ENCODE peak calls at places on chromosomes 5 and 9, in five cellular contexts. One of them, this sample, is unnamed.

GRCh38 chr5:177141496-177141895 is 7.9 kb downstream of the NSD1 start:
- DNase-seq in fibroblast of the aortic adventitia: no peak
- DNase-seq in AG04449: no peak
- DNase-seq in lung: no peak
- DNase-seq in lower leg skin: no peak
- DNase-seq in this sample: no peak

GRCh38 chr9:3912260-3912659 is 386.5 kb upstream of the RFX3 start:
- DNase-seq in lower leg skin: no peak
- DNase-seq in fibroblast of the aortic adventitia: peak; percentile 63
- DNase-seq in lung: no peak
- DNase-seq in AG04449: no peak
- DNase-seq in this sample: no peak

GRCh38 chr9:92608221-92609141 is 61.5 kb downstream of the IPPK start:
- DNase-seq in fibroblast of the aortic adventitia: peak; percentile 41
- DNase-seq in lung: no peak
- DNase-seq in lower leg skin: no peak
- DNase-seq in AG04449: no peak
- DNase-seq in this sample: no peak

GRCh38 chr9:109914280-109915027 is 134.5 kb downstream of the PALM2AKAP2 start:
- DNase-seq in fibroblast of the aortic adventitia: peak; percentile 94
- DNase-seq in AG04449: peak; percentile 79
- DNase-seq in lung: no peak
- DNase-seq in lower leg skin: no peak
- DNase-seq in this sample: no peak

GRCh38 chr5:32842798-32843531 is 131.8 kb downstream of the NPR3 start:
- DNase-seq in lower leg skin: peak; percentile 21
- DNase-seq in lung: no peak
- DNase-seq in fibroblast of the aortic adventitia: no peak
- DNase-seq in AG04449: no peak
- DNase-seq in this sample: peak; percentile 90

GRCh38 chr9:134314950-134315715 is 11.1 kb upstream of the RXRA start:
- DNase-seq in fibroblast of the aortic adventitia: no peak
- DNase-seq in lung: no peak
- DNase-seq in AG04449: no peak
- DNase-seq in lower leg skin: no peak
- DNase-seq in this sample: no peak

GRCh38 chr5:150422758-150423157 is 10.0 kb upstream of the CD74 start:
- DNase-seq in lung: no peak
- DNase-seq in fibroblast of the aortic adventitia: no peak
- DNase-seq in AG04449: no peak
- DNase-seq in lower leg skin: no peak
- DNase-seq in this sample: no peak

GRCh38 chr9:125966456-125966855 is 219.3 kb downstream of the PBX3 start:
- DNase-seq in fibroblast of the aortic adventitia: no peak
- DNase-seq in AG04449: no peak
- DNase-seq in lung: no peak
- DNase-seq in lower leg skin: no peak
- DNase-seq in this sample: no peak

GRCh38 chr9:69379250-69379982 is 54.4 kb downstream of the ENTREP1 start:
- DNase-seq in lower leg skin: no peak
- DNase-seq in fibroblast of the aortic adventitia: peak; percentile 35
- DNase-seq in AG04449: no peak
- DNase-seq in lung: no peak
- DNase-seq in this sample: peak; percentile 77

GRCh38 chr9:116073826-116074225 is 79.8 kb upstream of the PAPPA start:
- DNase-seq in lung: no peak
- DNase-seq in lower leg skin: no peak
- DNase-seq in AG04449: no peak
- DNase-seq in fibroblast of the aortic adventitia: peak; percentile 73
- DNase-seq in this sample: peak; percentile 54

GRCh38 chr5:180670586-180671359 is 21.4 kb upstream of the FLT4 start:
- DNase-seq in fibroblast of the aortic adventitia: peak; percentile 39
- DNase-seq in lung: peak; percentile 36
- DNase-seq in lower leg skin: peak; percentile 18
- DNase-seq in AG04449: no peak
- DNase-seq in this sample: peak; percentile 70

GRCh38 chr5:12354686-12355085 is 450.4 kb upstream of the CTNND2 start:
- DNase-seq in AG04449: no peak
- DNase-seq in lower leg skin: no peak
- DNase-seq in lung: no peak
- DNase-seq in fibroblast of the aortic adventitia: no peak
- DNase-seq in this sample: no peak

GRCh38 chr9:93184439-93185221 is 691 bp downstream of the WNK2 start:
- DNase-seq in fibroblast of the aortic adventitia: no peak
- DNase-seq in lower leg skin: no peak
- DNase-seq in AG04449: no peak
- DNase-seq in lung: no peak
- DNase-seq in this sample: no peak

GRCh38 chr5:118008779-118009178 is 979.6 kb downstream of the DTWD2 start:
- DNase-seq in lung: no peak
- DNase-seq in lower leg skin: no peak
- DNase-seq in AG04449: no peak
- DNase-seq in fibroblast of the aortic adventitia: no peak
- DNase-seq in this sample: no peak

GRCh38 chr5:115542651-115543364 is 1.8 kb downstream of the FEM1C start:
- DNase-seq in fibroblast of the aortic adventitia: no peak
- DNase-seq in AG04449: no peak
- DNase-seq in lower leg skin: no peak
- DNase-seq in lung: no peak
- DNase-seq in this sample: peak; percentile 65

GRCh38 chr9:27535701-27536118 is 6.1 kb upstream of the MOB3B start:
- DNase-seq in lung: no peak
- DNase-seq in fibroblast of the aortic adventitia: no peak
- DNase-seq in AG04449: no peak
- DNase-seq in lower leg skin: no peak
- DNase-seq in this sample: peak; percentile 57

GRCh38 chr5:160119905-160120266 is 636 bp upstream of the PWWP2A start:
- DNase-seq in AG04449: no peak
- DNase-seq in lung: no peak
- DNase-seq in lower leg skin: no peak
- DNase-seq in fibroblast of the aortic adventitia: no peak
- DNase-seq in this sample: no peak
- TF ChIP-seq CTCF in AG04449: no peak
- TF ChIP-seq CTCF in lung: no peak
- TF ChIP-seq CTCF in lower leg skin: no peak
- TF ChIP-seq CTCF in fibroblast of the aortic adventitia: peak; percentile 49
- TF ChIP-seq CTCF in this sample: peak; percentile 2

GRCh38 chr9:81980568-81980967 is 8.0 kb upstream of the SPATA31D1 start:
- DNase-seq in fibroblast of the aortic adventitia: peak; percentile 9
- DNase-seq in lower leg skin: no peak
- DNase-seq in AG04449: no peak
- DNase-seq in lung: no peak
- DNase-seq in this sample: no peak

GRCh38 chr9:81986051-81986450 is 2.5 kb upstream of the SPATA31D1 start:
- DNase-seq in lower leg skin: no peak
- DNase-seq in fibroblast of the aortic adventitia: no peak
- DNase-seq in lung: no peak
- DNase-seq in AG04449: no peak
- DNase-seq in this sample: peak; percentile 39

GRCh38 chr9:81981881-81982280 is 6.7 kb upstream of the SPATA31D1 start:
- DNase-seq in lower leg skin: no peak
- DNase-seq in lung: no peak
- DNase-seq in AG04449: no peak
- DNase-seq in fibroblast of the aortic adventitia: no peak
- DNase-seq in this sample: no peak

GRCh38 chr9:81989700-81990099 is 1.1 kb downstream of the SPATA31D1 start:
- DNase-seq in lung: no peak
- DNase-seq in lower leg skin: no peak
- DNase-seq in fibroblast of the aortic adventitia: no peak
- DNase-seq in AG04449: no peak
- DNase-seq in this sample: no peak

DNA sequence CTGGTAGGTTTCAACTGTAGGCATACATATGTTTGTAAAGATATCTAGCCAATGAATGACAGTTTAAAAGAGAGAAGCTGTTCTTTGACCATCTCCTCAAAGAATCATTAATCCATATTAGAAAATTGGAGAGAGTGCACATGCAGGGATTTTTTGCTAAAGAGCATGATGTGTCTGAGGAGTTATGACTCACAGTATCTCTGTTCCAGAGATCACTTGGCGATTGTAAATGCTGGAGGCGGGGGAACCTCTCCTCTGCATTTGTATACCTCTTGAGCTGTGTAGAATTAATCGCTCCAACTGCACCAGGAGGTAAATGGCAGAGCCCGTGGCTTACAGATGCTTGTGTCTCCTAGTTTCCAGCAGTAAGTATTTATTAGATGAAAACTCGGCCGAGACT is 3.7 kb upstream of the SPATA31D1 start:
- DNase-seq in AG04449: no peak
- DNase-seq in lower leg skin: no peak
- DNase-seq in lung: no peak
- DNase-seq in fibroblast of the aortic adventitia: peak; percentile 22
- DNase-seq in this sample: peak; percentile 38
- H3K4me3 ChIP-seq in AG04449: no peak overlapping the region
- H3K4me3 ChIP-seq in lower leg skin: no peak overlapping the region
- H3K4me3 ChIP-seq in lung: no peak overlapping the region
- H3K4me3 ChIP-seq in fibroblast of the aortic adventitia: no peak overlapping the region
- H3K4me3 ChIP-seq in this sample: no peak overlapping the region

DNA sequence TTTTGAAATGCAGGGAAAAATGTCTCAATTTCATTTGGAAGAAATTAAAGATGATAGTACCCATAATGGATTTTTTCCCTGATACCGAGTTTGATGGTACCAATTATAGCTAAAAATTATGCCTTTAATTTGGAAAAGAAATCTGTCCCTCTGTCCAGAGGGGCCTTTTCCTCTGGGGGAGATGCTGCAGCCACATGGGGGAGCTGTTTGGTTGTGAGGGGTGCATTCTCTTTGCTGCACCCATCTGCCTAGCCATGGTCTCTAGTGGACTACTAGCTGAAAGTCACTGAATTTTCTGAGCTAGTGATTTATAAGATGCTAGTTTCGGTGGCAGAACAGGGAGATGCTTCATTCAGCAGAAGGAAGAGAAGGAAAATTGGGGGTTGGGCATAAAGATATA is 9.6 kb downstream of the SEC61B start:
- DNase-seq in fibroblast of the aortic adventitia: no peak
- DNase-seq in lower leg skin: no peak
- DNase-seq in AG04449: no peak
- DNase-seq in lung: no peak
- DNase-seq in this sample: peak; percentile 22
- TF ChIP-seq CTCF in fibroblast of the aortic adventitia: peak; percentile 60
- TF ChIP-seq CTCF in lower leg skin: no peak
- TF ChIP-seq CTCF in AG04449: peak; percentile 40
- TF ChIP-seq CTCF in lung: no peak
- TF ChIP-seq CTCF in this sample: peak; percentile 58

GRCh38 chr5:3853366-3853765 is 257.7 kb downstream of the IRX1 start:
- DNase-seq in lung: no peak
- DNase-seq in AG04449: no peak
- DNase-seq in fibroblast of the aortic adventitia: no peak
- DNase-seq in lower leg skin: no peak
- DNase-seq in this sample: no peak
- H3K4me3 ChIP-seq in lung: no peak overlapping the region
- H3K4me3 ChIP-seq in AG04449: no peak overlapping the region
- H3K4me3 ChIP-seq in fibroblast of the aortic adventitia: no peak overlapping the region
- H3K4me3 ChIP-seq in lower leg skin: no peak overlapping the region
- H3K4me3 ChIP-seq in this sample: no peak overlapping the region

GRCh38 chr9:127204771-127205470 is 59.7 kb upstream of the GARNL3 start:
- DNase-seq in AG04449: no peak
- DNase-seq in fibroblast of the aortic adventitia: no peak
- DNase-seq in lower leg skin: no peak
- DNase-seq in lung: no peak
- DNase-seq in this sample: no peak
- TF ChIP-seq CTCF in AG04449: peak; percentile 23
- TF ChIP-seq CTCF in fibroblast of the aortic adventitia: peak; percentile 6
- TF ChIP-seq CTCF in lower leg skin: no peak
- TF ChIP-seq CTCF in lung: no peak
- TF ChIP-seq CTCF in this sample: peak; percentile 28